ENCODE peak calls at places on chromosome 4, in four cellular contexts. H is psoas muscle, S is vagina, O is right lobe of liver. K is an unnamed sample.

GRCh38 chr4:3257125-3257690 is 8.2 kb downstream of the MSANTD1 start:
- DNase-seq in H (peak), S (no peak), O (peak), K (no peak)

GRCh38 chr4:145954924-145955339 is 16.3 kb upstream of the ZNF827 start:
- DNase-seq in H (no peak), S (no peak), O (no peak), K (no peak)

GRCh38 chr4:102441978-102442890 is 58.9 kb upstream of the NFKB1 start:
- DNase-seq in H (no peak), S (no peak), O (no peak), K (no peak)

GRCh38 chr4:1746919-1747602 is 25.7 kb downstream of the TACC3 start:
- DNase-seq in H (no peak), S (no peak), O (no peak), K (no peak)

GRCh38 chr4:125070869-125071268 is 243.9 kb upstream of the FAT4 start:
- DNase-seq in H (no peak), S (no peak), O (no peak), K (no peak)

GRCh38 chr4:4555916-4556315 is 14.1 kb upstream of the STX18 start:
- DNase-seq in H (no peak), S (no peak), O (no peak), K (no peak)

GRCh38 chr4:112523008-112523440 is 7.0 kb upstream of the NEUROG2 start:
- DNase-seq in H (no peak), S (no peak), O (no peak), K (peak)

GRCh38 chr4:121656269-121656641 is 40.5 kb downstream of the ANXA5 start:
- DNase-seq in H (peak), S (no peak), O (no peak), K (peak)

GRCh38 chr4:163048447-163048846 is 118.2 kb downstream of the NAF1 start:
- DNase-seq in H (no peak), S (no peak), O (peak), K (peak)

GRCh38 chr4:572594-572993 is 3.5 kb downstream of the TMEM271 start:
- DNase-seq in H (no peak), S (no peak), O (no peak), K (no peak)

GRCh38 chr4:120319230-120319761 is 252.6 kb upstream of the MAD2L1 start:
- DNase-seq in H (no peak), S (no peak), O (no peak), K (no peak)

GRCh38 chr4:95155759-95156451 is 392.9 kb downstream of the UNC5C start:
- DNase-seq in H (no peak), S (no peak), O (no peak), K (no peak)

GRCh38 chr4:145280541-145280940 is 100.2 kb upstream of the OTUD4 start:
- DNase-seq in H (no peak), S (no peak), O (no peak), K (no peak)

GRCh38 chr4:56958111-56958517 is 19.3 kb downstream of the NOA1 start:
- DNase-seq in H (peak), S (no peak), O (peak), K (peak)

GRCh38 chr4:14338866-14339265 is 663.4 kb upstream of the CPEB2 start:
- DNase-seq in H (no peak), S (no peak), O (no peak), K (no peak)

GRCh38 chr4:123986268-123986798 is 589.7 kb downstream of the SPRY1 start:
- DNase-seq in H (peak), S (no peak), O (no peak), K (no peak)

GRCh38 chr4:60744767-60745166 is 455.4 kb upstream of the ADGRL3 start:
- DNase-seq in H (no peak), S (no peak), O (no peak), K (no peak)
- TF ChIP-seq CTCF in H (no peak), S (no peak), O (no peak), K (no peak)

GRCh38 chr4:107519057-107519456 is 201.0 kb downstream of the PAPSS1 start:
- DNase-seq in H (no peak), S (no peak), O (no peak), K (peak)
- TF ChIP-seq CTCF in H (peak), S (no peak), O (no peak), K (peak)

GRCh38 chr4:46329118-46329976 is 60.6 kb downstream of the GABRA2 start:
- DNase-seq in H (no peak), S (no peak), O (no peak), K (peak)
- TF ChIP-seq CTCF in H (no peak), S (no peak), O (peak), K (peak)

GRCh38 chr4:188245651-188246050 is 106.4 kb downstream of the TRIML1 start:
- DNase-seq in H (no peak), S (no peak), O (no peak), K (no peak)

GRCh38 chr4:188242041-188242440 is 102.8 kb downstream of the TRIML1 start:
- DNase-seq in H (no peak), S (no peak), O (no peak), K (no peak)

GRCh38 chr4:188246488-188246887 is 107.2 kb downstream of the TRIML1 start:
- DNase-seq in H (no peak), S (no peak), O (no peak), K (no peak)
- TF ChIP-seq CTCF in H (no peak), S (no peak), O (no peak), K (no peak)

DNA sequence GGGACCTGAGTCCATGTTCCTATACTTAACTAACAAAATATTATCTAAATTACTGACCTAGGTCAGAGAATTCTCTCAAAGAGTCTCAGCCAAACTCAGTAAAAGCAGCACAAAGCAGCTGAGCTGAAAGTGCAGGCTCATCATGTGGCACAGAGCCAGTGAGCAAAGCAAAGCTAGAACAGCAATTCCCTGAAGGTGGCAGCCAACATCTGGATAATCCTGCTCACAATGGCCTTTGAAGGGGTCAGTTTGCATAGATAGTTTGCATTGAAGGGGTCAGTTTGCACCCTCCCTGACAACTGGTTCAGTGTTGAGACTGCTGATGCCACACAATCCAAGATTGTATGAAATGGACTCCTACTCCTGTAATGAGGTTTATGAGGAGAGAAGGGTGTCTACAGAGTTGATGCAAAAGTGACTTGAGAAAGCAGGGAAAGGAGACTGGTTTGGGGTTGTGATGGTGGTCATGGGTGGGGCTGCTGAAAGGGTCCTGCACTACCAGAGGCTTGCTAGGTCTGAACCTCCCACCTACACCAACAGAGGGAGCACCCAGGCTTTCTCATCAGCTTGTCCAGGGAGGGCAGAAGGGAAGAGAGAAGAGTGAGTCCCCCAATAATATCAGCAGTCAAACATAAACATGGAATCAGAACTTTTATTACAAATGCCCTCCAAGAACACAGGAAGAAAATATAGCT is 39.7 kb downstream of the TRIM61 start:
- DNase-seq in H (no peak), S (no peak), O (peak), K (no peak)
- TF ChIP-seq CTCF in H (no peak), S (no peak), O (no peak), K (peak)

GRCh38 chr4:185654311-185654710 is 119.0 kb upstream of the PDLIM3 start:
- DNase-seq in H (no peak), S (no peak), O (no peak), K (no peak)

GRCh38 chr4:185654965-185655554 is 119.8 kb upstream of the PDLIM3 start:
- DNase-seq in H (no peak), S (no peak), O (no peak), K (no peak)

GRCh38 chr4:185657699-185658098 is 122.4 kb upstream of the PDLIM3 start:
- DNase-seq in H (no peak), S (no peak), O (no peak), K (no peak)

GRCh38 chr4:185657191-185657590 is 121.9 kb upstream of the PDLIM3 start:
- DNase-seq in H (no peak), S (no peak), O (no peak), K (no peak)

GRCh38 chr4:185656467-185656890 is 121.2 kb upstream of the PDLIM3 start:
- DNase-seq in H (peak), S (no peak), O (no peak), K (no peak)
- TF ChIP-seq CTCF in H (peak), S (no peak), O (no peak), K (no peak)

K was measured in nephron progenitor cell.